ENCODE peak calls at places on chromosomes 5 and 9, in four cellular contexts. One of them, this sample, is unnamed.

GRCh38 chr5:93163010-93163663 is 417.9 kb downstream of the NR2F1-AS1 start:
- DNase-seq in upper lobe of right lung: no peak
- DNase-seq in uterus: no peak
- DNase-seq in left ventricle myocardium inferior: no peak
- DNase-seq in this sample: no peak

GRCh38 chr5:137888875-137889759 is at the start of gene PKD2L2:
- DNase-seq in upper lobe of right lung: peak
- DNase-seq in uterus: peak
- DNase-seq in left ventricle myocardium inferior: peak
- DNase-seq in this sample: peak

GRCh38 chr9:103913899-103914298 is 180.2 kb upstream of the SMC2 start:
- DNase-seq in upper lobe of right lung: no peak
- DNase-seq in uterus: no peak
- DNase-seq in left ventricle myocardium inferior: no peak
- DNase-seq in this sample: no peak

GRCh38 chr9:109780453-109781033 is 545 bp downstream of the PALM2AKAP2 start:
- DNase-seq in upper lobe of right lung: no peak
- DNase-seq in uterus: no peak
- DNase-seq in left ventricle myocardium inferior: no peak
- DNase-seq in this sample: no peak

GRCh38 chr9:105930007-105930627 is 235.8 kb downstream of the TMEM38B start:
- DNase-seq in upper lobe of right lung: no peak
- DNase-seq in uterus: no peak
- DNase-seq in left ventricle myocardium inferior: no peak
- DNase-seq in this sample: no peak

GRCh38 chr9:34230556-34230955 is 51.7 kb downstream of the UBAP1 start:
- DNase-seq in upper lobe of right lung: no peak
- DNase-seq in uterus: no peak
- DNase-seq in left ventricle myocardium inferior: no peak
- DNase-seq in this sample: no peak

GRCh38 chr5:179315356-179315890 is 29.8 kb downstream of the ADAMTS2 start:
- DNase-seq in upper lobe of right lung: peak
- DNase-seq in uterus: no peak
- DNase-seq in left ventricle myocardium inferior: peak
- DNase-seq in this sample: no peak

GRCh38 chr5:148957591-148958202 is 105.2 kb downstream of the SH3TC2 start:
- DNase-seq in upper lobe of right lung: no peak
- DNase-seq in uterus: no peak
- DNase-seq in left ventricle myocardium inferior: peak
- DNase-seq in this sample: no peak

DNA sequence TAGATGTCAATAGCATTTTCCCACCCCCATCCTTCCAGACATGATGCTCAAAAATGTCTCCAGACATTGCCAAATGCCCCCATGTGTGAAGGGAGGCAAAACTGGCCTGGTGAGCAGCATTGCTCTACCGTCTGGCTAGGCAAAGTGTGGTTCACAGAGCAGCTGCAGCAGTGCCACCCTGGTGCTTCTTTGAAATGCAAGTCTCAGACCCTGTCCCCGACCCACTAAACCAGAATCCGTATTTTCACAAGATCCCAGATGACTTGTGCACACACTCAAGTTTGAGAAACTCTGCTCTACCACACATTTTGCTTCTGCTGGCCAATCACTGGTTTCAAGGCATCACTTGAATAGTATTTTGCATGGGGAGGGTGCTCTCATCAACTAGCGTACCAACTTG is 226.6 kb upstream of the KLF9 start:
- DNase-seq in upper lobe of right lung: no peak
- DNase-seq in uterus: no peak
- DNase-seq in left ventricle myocardium inferior: no peak
- DNase-seq in this sample: no peak
- H3K27ac ChIP-seq in upper lobe of right lung: no peak
- H3K27ac ChIP-seq in uterus: no peak
- H3K27ac ChIP-seq in left ventricle myocardium inferior: no peak
- H3K27ac ChIP-seq in this sample: no peak

DNA sequence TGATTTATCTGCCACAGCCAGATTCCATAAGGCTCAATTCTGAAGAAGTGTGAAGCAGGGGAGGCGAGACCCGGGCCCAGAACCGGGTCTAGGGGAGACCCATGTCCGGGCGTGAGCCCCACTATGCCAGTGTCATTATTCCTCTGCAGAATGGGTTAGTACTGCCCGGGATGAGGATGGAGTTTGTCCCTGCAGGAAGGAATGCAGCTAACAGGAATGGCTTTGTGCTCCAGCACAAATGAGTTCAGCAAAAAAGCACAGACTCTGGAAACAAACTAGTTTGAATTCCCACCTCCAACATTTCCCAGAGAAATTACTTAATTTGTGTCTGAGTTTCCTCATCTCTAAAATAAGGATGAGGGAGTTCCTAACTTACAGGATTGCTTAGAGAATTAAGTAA is 202.9 kb downstream of the SYK start:
- DNase-seq in upper lobe of right lung: no peak
- DNase-seq in uterus: no peak
- DNase-seq in left ventricle myocardium inferior: no peak
- DNase-seq in this sample: no peak
- TF ChIP-seq CTCF in upper lobe of right lung: no peak
- TF ChIP-seq CTCF in uterus: no peak
- TF ChIP-seq CTCF in left ventricle myocardium inferior: no peak
- TF ChIP-seq CTCF in this sample: no peak

DNA sequence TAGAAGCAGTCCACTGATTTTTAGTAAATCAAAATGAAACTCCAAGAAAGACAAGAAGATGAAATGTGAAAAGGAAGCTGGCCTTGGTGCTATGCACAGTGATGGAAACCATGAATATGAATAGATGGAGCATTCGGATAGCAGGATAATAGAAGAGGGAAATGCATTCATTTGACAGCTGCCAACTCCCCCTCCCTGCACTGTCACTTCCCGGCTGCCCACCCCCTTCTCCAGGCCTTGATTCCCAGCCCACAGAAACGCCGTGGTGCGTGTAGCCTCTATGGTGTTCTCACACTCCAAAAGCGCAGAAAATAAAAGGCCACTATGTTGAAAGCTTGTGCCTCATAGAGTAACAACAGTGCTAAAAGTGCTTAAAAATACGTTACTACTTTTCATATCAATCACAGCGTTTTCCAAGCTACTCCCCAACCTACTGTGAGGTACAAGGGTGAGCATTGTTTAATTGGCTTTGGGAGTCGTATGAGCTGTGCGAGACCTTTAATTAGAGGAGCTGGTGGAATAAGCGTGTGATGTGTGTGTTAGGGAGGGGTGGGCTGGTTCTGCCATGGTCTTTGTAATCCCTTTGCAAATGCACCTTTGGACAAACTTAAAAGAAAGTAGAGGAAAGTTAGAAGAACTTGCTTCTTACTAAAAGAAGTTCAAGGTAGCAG is 26.1 kb upstream of the IFNK start:
- DNase-seq in upper lobe of right lung: no peak
- DNase-seq in uterus: no peak
- DNase-seq in left ventricle myocardium inferior: no peak
- DNase-seq in this sample: no peak
- H3K27ac ChIP-seq in upper lobe of right lung: no peak
- H3K27ac ChIP-seq in uterus: no peak
- H3K27ac ChIP-seq in left ventricle myocardium inferior: no peak
- H3K27ac ChIP-seq in this sample: no peak

GRCh38 chr9:96856363-96857286 is 2.3 kb upstream of the ZNF782 start:
- DNase-seq in upper lobe of right lung: peak
- DNase-seq in uterus: no peak
- DNase-seq in left ventricle myocardium inferior: peak
- DNase-seq in this sample: no peak
- TF ChIP-seq CTCF in upper lobe of right lung: peak
- TF ChIP-seq CTCF in uterus: peak
- TF ChIP-seq CTCF in left ventricle myocardium inferior: peak
- TF ChIP-seq CTCF in this sample: peak

GRCh38 chr5:17219431-17219830 is 2.0 kb downstream of the BASP1 start:
- DNase-seq in upper lobe of right lung: no peak
- DNase-seq in uterus: no peak
- DNase-seq in left ventricle myocardium inferior: no peak
- DNase-seq in this sample: no peak
- H3K27ac ChIP-seq in upper lobe of right lung: no peak
- H3K27ac ChIP-seq in uterus: no peak
- H3K27ac ChIP-seq in left ventricle myocardium inferior: no peak
- H3K27ac ChIP-seq in this sample: no peak

GRCh38 chr9:137593176-137593575 is 2.9 kb upstream of the ZMYND19 start:
- DNase-seq in upper lobe of right lung: peak
- DNase-seq in uterus: no peak
- DNase-seq in left ventricle myocardium inferior: no peak
- DNase-seq in this sample: no peak

GRCh38 chr9:137602661-137603060 is 2.8 kb upstream of the ARRDC1 start:
- DNase-seq in upper lobe of right lung: no peak
- DNase-seq in uterus: no peak
- DNase-seq in left ventricle myocardium inferior: no peak
- DNase-seq in this sample: no peak

GRCh38 chr9:137604345-137605145 is 941 bp upstream of the ARRDC1 start:
- DNase-seq in upper lobe of right lung: no peak
- DNase-seq in uterus: peak
- DNase-seq in left ventricle myocardium inferior: no peak
- DNase-seq in this sample: no peak

DNA sequence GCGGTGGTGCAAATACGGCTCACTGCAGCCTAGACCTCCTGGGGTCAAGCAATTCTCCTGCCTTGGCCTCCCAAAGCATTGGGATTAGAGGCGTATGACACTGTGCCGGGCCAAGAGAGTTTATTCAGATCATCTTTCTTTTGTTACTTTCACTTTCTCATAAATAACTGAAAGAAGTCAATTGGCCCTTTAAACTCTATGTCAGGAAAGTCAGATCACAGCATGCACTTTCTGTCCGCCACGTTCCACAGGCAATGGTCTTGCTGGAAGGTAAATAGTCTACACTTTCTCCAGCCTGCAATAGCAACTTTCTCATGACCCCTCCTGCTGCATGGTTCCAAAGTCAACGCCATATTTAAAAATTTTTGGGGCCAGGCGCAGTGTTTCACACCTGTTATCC is 6.5 kb upstream of the ARRDC1 start:
- DNase-seq in upper lobe of right lung: no peak
- DNase-seq in uterus: no peak
- DNase-seq in left ventricle myocardium inferior: no peak
- DNase-seq in this sample: no peak
- TF ChIP-seq CTCF in upper lobe of right lung: no peak
- TF ChIP-seq CTCF in uterus: no peak
- TF ChIP-seq CTCF in left ventricle myocardium inferior: no peak
- TF ChIP-seq CTCF in this sample: no peak

GRCh38 chr5:173875189-173875588 is 13.0 kb upstream of the CPEB4 start:
- DNase-seq in upper lobe of right lung: no peak
- DNase-seq in uterus: no peak
- DNase-seq in left ventricle myocardium inferior: no peak
- DNase-seq in this sample: no peak
- H3K27ac ChIP-seq in upper lobe of right lung: no peak
- H3K27ac ChIP-seq in uterus: no peak
- H3K27ac ChIP-seq in left ventricle myocardium inferior: no peak
- H3K27ac ChIP-seq in this sample: no peak

This sample was measured in coronary artery.